ENCODE peak calls at places on chromosomes 7 and 10, in seven cellular contexts. S is Peyer's patch, W is WERI-Rb-1, C is breast epithelium, A is brain microvascular endothelial cell, X is mammary epithelial cell, O is thoracic aorta. V is an unnamed sample.

GRCh38 chr7:48035301-48035966 is at the start of gene C7orf57:
- DNase-seq in S (peak; percentile 82), W (peak; percentile 92), C (peak; percentile 77), A (peak; percentile 84), X (peak; percentile 87), O (peak; percentile 80), V (peak; percentile 93)

GRCh38 chr10:17668435-17669184 is 24.7 kb downstream of the STAM start:
- DNase-seq in S (no peak), W (no peak), C (no peak), A (no peak), X (no peak), O (no peak), V (no peak)

GRCh38 chr7:3722396-3722846 is 421.4 kb downstream of the SDK1 start:
- DNase-seq in S (peak; percentile 21), W (peak; percentile 90), C (no peak), A (peak; percentile 33), X (no peak), O (no peak), V (no peak)

GRCh38 chr7:86949052-86949778 is 110.2 kb downstream of the ELAPOR2 start:
- DNase-seq in S (no peak), W (no peak), C (no peak), A (no peak), X (no peak), O (no peak), V (no peak)

GRCh38 chr10:84308481-84309304 is 19.7 kb upstream of the CCSER2 start:
- DNase-seq in S (peak; percentile 29), W (no peak), C (no peak), A (peak; percentile 85), X (peak; percentile 24), O (no peak), V (no peak)

GRCh38 chr7:32415936-32416335 is 74.2 kb downstream of the LSM5 start:
- DNase-seq in S (no peak), W (no peak), C (no peak), A (no peak), X (peak; percentile 64), O (no peak), V (peak; percentile 29)

GRCh38 chr7:130888017-130888371 is 154.0 kb upstream of the KLF14 start:
- DNase-seq in S (no peak), W (no peak), C (no peak), A (no peak), X (no peak), O (no peak), V (no peak)

GRCh38 chr10:34721201-34721840 is 93.8 kb downstream of the PARD3 start:
- DNase-seq in S (no peak), W (no peak), C (no peak), A (peak; percentile 70), X (peak; percentile 81), O (no peak), V (no peak)

GRCh38 chr7:55444786-55445185 is 79.6 kb downstream of the LANCL2 start:
- DNase-seq in S (no peak), W (no peak), C (no peak), A (no peak), X (no peak), O (no peak), V (no peak)

GRCh38 chr7:71574153-71574894 is 442.4 kb downstream of the GALNT17 start:
- DNase-seq in S (no peak), W (no peak), C (no peak), A (no peak), X (no peak), O (no peak), V (no peak)

GRCh38 chr7:18356195-18356645 is 139.3 kb upstream of the HDAC9 start:
- DNase-seq in S (no peak), W (no peak), C (no peak), A (no peak), X (peak; percentile 16), O (no peak), V (no peak)

GRCh38 chr10:86071758-86072157 is 294.8 kb downstream of the GRID1 start:
- DNase-seq in S (no peak), W (no peak), C (no peak), A (no peak), X (no peak), O (no peak), V (no peak)

GRCh38 chr10:11823122-11823988 is at the start of gene PROSER2:
- DNase-seq in S (no peak), W (peak; percentile 32), C (peak; percentile 56), A (peak; percentile 20), X (peak; percentile 66), O (no peak), V (peak; percentile 64)

GRCh38 chr10:102225646-102226541 is at the start of gene ELOVL3:
- DNase-seq in S (peak; percentile 79), W (no peak), C (peak; percentile 88), A (peak; percentile 94), X (peak; percentile 87), O (peak; percentile 83), V (peak; percentile 94)
- H3K27ac ChIP-seq in S (peak within 1 kb of the TSS; percentile 58), W (no peak within 1 kb of the TSS), C (peak within 1 kb of the TSS; percentile 75), A (peak within 1 kb of the TSS; percentile 9), X (peak within 1 kb of the TSS; percentile 24), O (peak within 1 kb of the TSS; percentile 48), V (peak within 1 kb of the TSS; percentile 81)

GRCh38 chr7:151769189-151769821 is 107.6 kb downstream of the PRKAG2 start:
- DNase-seq in S (peak; percentile 37), W (no peak), C (no peak), A (no peak), X (no peak), O (no peak), V (no peak)
- TF ChIP-seq CTCF in S (no peak), W (no peak), C (no peak), A (no peak), X (no peak), O (no peak), V (no peak)

GRCh38 chr10:625751-626711 is 63.4 kb downstream of the DIP2C start:
- DNase-seq in S (no peak), W (no peak), C (no peak), A (no peak), X (no peak), O (no peak), V (no peak)
- H3K27ac ChIP-seq in S (peak overlapping the region; percentile 92), W (no peak overlapping the region), C (peak overlapping the region; percentile 89), A (peak overlapping the region; percentile 94), X (no peak overlapping the region), O (no peak overlapping the region), V (no peak overlapping the region)

DNA sequence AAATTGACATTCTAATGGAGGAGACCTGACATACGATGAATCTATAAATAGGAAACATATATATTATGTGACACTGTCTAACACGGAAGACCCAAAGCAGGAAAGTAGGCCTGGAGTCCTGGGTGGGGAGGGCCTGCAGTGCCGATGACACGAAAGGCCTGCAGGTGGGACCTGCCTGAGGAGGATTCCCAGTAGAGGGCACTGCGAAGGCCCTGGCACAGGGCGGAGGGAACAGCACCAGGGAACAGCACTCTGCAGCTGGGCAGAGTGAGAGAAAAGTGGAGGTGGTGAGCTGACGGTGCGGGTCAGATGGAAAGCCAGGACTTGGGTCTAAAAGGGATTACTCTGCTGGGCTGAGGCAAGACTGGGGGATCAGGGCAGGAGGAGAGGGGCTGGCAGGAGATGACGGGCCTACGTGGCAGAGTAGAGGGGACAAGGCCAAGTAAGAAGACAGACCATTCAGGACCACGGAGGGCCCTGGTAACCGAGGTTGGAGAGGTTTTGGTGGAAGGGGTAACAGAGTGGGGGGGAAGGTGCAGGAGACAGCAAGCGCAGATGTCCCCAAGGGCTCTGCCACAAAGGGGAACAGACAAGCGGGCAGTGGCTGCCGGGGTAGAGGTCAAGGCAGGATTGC is 8.1 kb downstream of the ZNF746 start:
- DNase-seq in S (no peak), W (peak; percentile 19), C (no peak), A (no peak), X (no peak), O (no peak), V (no peak)
- TF ChIP-seq CTCF in S (no peak), W (peak; percentile 50), C (no peak), A (peak; percentile 13), X (no peak), O (no peak), V (no peak)

GRCh38 chr10:128070721-128071416 is 55.4 kb downstream of the MKI67 start:
- DNase-seq in S (peak; percentile 14), W (no peak), C (no peak), A (no peak), X (no peak), O (no peak), V (peak; percentile 19)

GRCh38 chr10:128069351-128070051 is 56.7 kb downstream of the MKI67 start:
- DNase-seq in S (peak; percentile 62), W (peak; percentile 84), C (peak; percentile 77), A (peak; percentile 38), X (peak; percentile 85), O (no peak), V (no peak)

GRCh38 chr10:128071417-128071782 is 54.8 kb downstream of the MKI67 start:
- DNase-seq in S (peak; percentile 13), W (no peak), C (no peak), A (no peak), X (no peak), O (no peak), V (peak; percentile 19)

GRCh38 chr10:128068398-128069285 is 57.6 kb downstream of the MKI67 start:
- DNase-seq in S (peak; percentile 15), W (no peak), C (no peak), A (no peak), X (no peak), O (no peak), V (no peak)

GRCh38 chr10:128070161-128070560 is 56.1 kb downstream of the MKI67 start:
- DNase-seq in S (peak; percentile 11), W (no peak), C (no peak), A (no peak), X (no peak), O (no peak), V (peak; percentile 17)
- H3K27ac ChIP-seq in S (no peak overlapping the region), W (no peak overlapping the region), C (no peak overlapping the region), A (no peak overlapping the region), X (no peak overlapping the region), O (no peak overlapping the region), V (no peak overlapping the region)

DNA sequence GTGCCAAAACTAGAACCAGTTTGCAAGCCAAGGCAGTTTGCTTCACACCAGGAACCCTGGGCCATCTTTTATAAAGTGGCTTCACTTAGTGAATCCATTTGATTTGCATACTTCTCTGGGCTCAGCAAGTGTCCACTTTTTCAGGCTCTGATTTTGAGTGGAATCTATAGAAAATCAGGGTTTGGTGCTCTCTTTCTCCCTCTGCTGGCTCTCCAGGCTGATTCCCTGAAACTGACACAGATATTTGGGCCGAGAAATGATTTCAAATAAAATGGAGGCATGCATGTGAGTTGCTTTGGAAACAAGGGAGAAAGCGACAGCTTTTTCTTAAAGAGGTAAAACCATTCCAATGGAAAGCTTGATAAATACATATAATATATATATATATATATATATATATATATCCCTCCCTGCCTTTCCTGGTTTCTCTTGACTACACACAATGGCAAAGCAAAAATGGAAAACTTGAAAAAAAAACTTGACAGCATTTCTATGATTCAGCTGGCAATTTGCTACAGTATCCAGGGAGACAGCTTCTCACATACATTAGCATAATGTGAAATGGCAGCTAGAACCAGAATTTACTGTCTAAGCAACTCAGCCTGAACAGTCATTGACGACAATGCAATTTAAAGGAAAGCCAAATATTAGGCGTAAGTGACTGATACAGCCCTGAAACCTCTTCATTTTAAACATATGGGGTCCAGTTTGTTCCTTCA is 188.4 kb downstream of the TMEM178B start:
- DNase-seq in S (no peak), W (no peak), C (no peak), A (peak; percentile 4), X (no peak), O (no peak), V (no peak)
- TF ChIP-seq CTCF in S (no peak), W (no peak), C (no peak), A (peak; percentile 64), X (no peak), O (no peak), V (no peak)

GRCh38 chr7:99029481-99030144 is 114.3 kb downstream of the SMURF1 start:
- DNase-seq in S (no peak), W (no peak), C (no peak), A (no peak), X (no peak), O (no peak), V (no peak)
- H3K27ac ChIP-seq in S (peak overlapping the region; percentile 31), W (no peak overlapping the region), C (peak overlapping the region; percentile 79), A (no peak overlapping the region), X (no peak overlapping the region), O (peak overlapping the region; percentile 91), V (peak overlapping the region; percentile 50)